ENCODE peak calls at places on chromosomes 16 and 17, in ten cellular contexts. One of them, this sample, is unnamed.

GRCh38 chr17:73066148-73066884 is 26.2 kb downstream of the SLC39A11 start:
- DNase-seq in sigmoid colon: no peak
- DNase-seq in neural progenitor cell: no peak
- DNase-seq in lower lobe of right lung: no peak
- DNase-seq in adrenal gland: no peak
- DNase-seq in heart right ventricle: no peak
- DNase-seq in mammary epithelial cell: no peak
- DNase-seq in upper lobe of right lung: no peak
- DNase-seq in PC-9: no peak
- DNase-seq in H1: no peak
- DNase-seq in this sample: peak; percentile 26

GRCh38 chr17:67433248-67433924 is 56.3 kb downstream of the PITPNC1 start:
- DNase-seq in sigmoid colon: no peak
- DNase-seq in neural progenitor cell: no peak
- DNase-seq in lower lobe of right lung: no peak
- DNase-seq in adrenal gland: no peak
- DNase-seq in heart right ventricle: no peak
- DNase-seq in mammary epithelial cell: no peak
- DNase-seq in upper lobe of right lung: no peak
- DNase-seq in PC-9: no peak
- DNase-seq in H1: no peak
- DNase-seq in this sample: no peak

GRCh38 chr17:19703776-19704371 is 12.5 kb downstream of the SLC47A2 start:
- DNase-seq in sigmoid colon: no peak
- DNase-seq in neural progenitor cell: peak; percentile 45
- DNase-seq in lower lobe of right lung: no peak
- DNase-seq in adrenal gland: peak; percentile 80
- DNase-seq in heart right ventricle: peak; percentile 33
- DNase-seq in mammary epithelial cell: no peak
- DNase-seq in upper lobe of right lung: no peak
- DNase-seq in PC-9: no peak
- DNase-seq in H1: no peak
- DNase-seq in this sample: no peak

GRCh38 chr17:7886227-7887037 is 2.2 kb upstream of the CHD3 start:
- DNase-seq in sigmoid colon: peak; percentile 78
- DNase-seq in neural progenitor cell: peak; percentile 59
- DNase-seq in lower lobe of right lung: no peak
- DNase-seq in adrenal gland: peak; percentile 47
- DNase-seq in heart right ventricle: peak; percentile 26
- DNase-seq in mammary epithelial cell: peak; percentile 25
- DNase-seq in upper lobe of right lung: no peak
- DNase-seq in PC-9: no peak
- DNase-seq in H1: peak; percentile 59
- DNase-seq in this sample: peak; percentile 79

GRCh38 chr17:5700791-5701190 is 116.5 kb upstream of the NLRP1 start:
- DNase-seq in sigmoid colon: no peak
- DNase-seq in neural progenitor cell: peak; percentile 49
- DNase-seq in lower lobe of right lung: no peak
- DNase-seq in adrenal gland: no peak
- DNase-seq in heart right ventricle: no peak
- DNase-seq in mammary epithelial cell: no peak
- DNase-seq in upper lobe of right lung: no peak
- DNase-seq in PC-9: no peak
- DNase-seq in H1: no peak
- DNase-seq in this sample: no peak

GRCh38 chr17:57662644-57663308 is 82.3 kb downstream of the CCDC182 start:
- DNase-seq in sigmoid colon: peak; percentile 97
- DNase-seq in neural progenitor cell: peak; percentile 97
- DNase-seq in lower lobe of right lung: peak; percentile 93
- DNase-seq in adrenal gland: peak; percentile 99
- DNase-seq in heart right ventricle: peak; percentile 98
- DNase-seq in mammary epithelial cell: peak; percentile 99
- DNase-seq in upper lobe of right lung: peak; percentile 95
- DNase-seq in PC-9: peak; percentile 95
- DNase-seq in H1: peak; percentile 97
- DNase-seq in this sample: peak; percentile 98

GRCh38 chr17:50909765-50910661 is 43.9 kb upstream of the TOB1 start:
- DNase-seq in sigmoid colon: no peak
- DNase-seq in neural progenitor cell: no peak
- DNase-seq in lower lobe of right lung: no peak
- DNase-seq in adrenal gland: no peak
- DNase-seq in heart right ventricle: no peak
- DNase-seq in mammary epithelial cell: no peak
- DNase-seq in upper lobe of right lung: no peak
- DNase-seq in PC-9: no peak
- DNase-seq in H1: no peak
- DNase-seq in this sample: no peak

GRCh38 chr17:40325156-40326013 is 16.4 kb downstream of the RARA start:
- DNase-seq in sigmoid colon: no peak
- DNase-seq in neural progenitor cell: no peak
- DNase-seq in lower lobe of right lung: peak; percentile 44
- DNase-seq in adrenal gland: no peak
- DNase-seq in heart right ventricle: no peak
- DNase-seq in mammary epithelial cell: no peak
- DNase-seq in upper lobe of right lung: no peak
- DNase-seq in PC-9: no peak
- DNase-seq in H1: no peak
- DNase-seq in this sample: no peak

GRCh38 chr17:8187517-8188407 is 2.2 kb downstream of the BORCS6 start:
- DNase-seq in sigmoid colon: peak; percentile 97
- DNase-seq in neural progenitor cell: peak; percentile 96
- DNase-seq in lower lobe of right lung: peak; percentile 87
- DNase-seq in adrenal gland: peak; percentile 90
- DNase-seq in heart right ventricle: peak; percentile 96
- DNase-seq in mammary epithelial cell: peak; percentile 99
- DNase-seq in upper lobe of right lung: peak; percentile 90
- DNase-seq in PC-9: peak; percentile 95
- DNase-seq in H1: peak; percentile 96
- DNase-seq in this sample: peak; percentile 95

GRCh38 chr16:19785512-19786130 is 67.5 kb downstream of the IQCK start:
- DNase-seq in sigmoid colon: no peak
- DNase-seq in neural progenitor cell: no peak
- DNase-seq in lower lobe of right lung: no peak
- DNase-seq in adrenal gland: no peak
- DNase-seq in heart right ventricle: no peak
- DNase-seq in mammary epithelial cell: no peak
- DNase-seq in upper lobe of right lung: no peak
- DNase-seq in PC-9: no peak
- DNase-seq in H1: no peak
- DNase-seq in this sample: no peak

GRCh38 chr17:15091825-15092224 is 173.3 kb downstream of the PMP22 start:
- DNase-seq in sigmoid colon: no peak
- DNase-seq in neural progenitor cell: peak; percentile 37
- DNase-seq in lower lobe of right lung: no peak
- DNase-seq in adrenal gland: no peak
- DNase-seq in heart right ventricle: no peak
- DNase-seq in mammary epithelial cell: peak; percentile 14
- DNase-seq in upper lobe of right lung: no peak
- DNase-seq in PC-9: no peak
- DNase-seq in H1: no peak
- DNase-seq in this sample: no peak
- TF ChIP-seq CTCF in sigmoid colon: no peak
- TF ChIP-seq CTCF in neural progenitor cell: peak; percentile 58
- TF ChIP-seq CTCF in lower lobe of right lung: no peak
- TF ChIP-seq CTCF in adrenal gland: no peak
- TF ChIP-seq CTCF in heart right ventricle: no peak
- TF ChIP-seq CTCF in mammary epithelial cell: peak; percentile 2
- TF ChIP-seq CTCF in upper lobe of right lung: peak; percentile 21
- TF ChIP-seq CTCF in PC-9: no peak
- TF ChIP-seq CTCF in H1: peak; percentile 50
- TF ChIP-seq CTCF in this sample: no peak

GRCh38 chr17:81056352-81056751 is 21.4 kb downstream of the BAIAP2 start:
- DNase-seq in sigmoid colon: no peak
- DNase-seq in neural progenitor cell: no peak
- DNase-seq in lower lobe of right lung: no peak
- DNase-seq in adrenal gland: no peak
- DNase-seq in heart right ventricle: no peak
- DNase-seq in mammary epithelial cell: no peak
- DNase-seq in upper lobe of right lung: no peak
- DNase-seq in PC-9: no peak
- DNase-seq in H1: no peak
- DNase-seq in this sample: no peak
- H3K27ac ChIP-seq in sigmoid colon: peak overlapping the region; percentile 87
- H3K27ac ChIP-seq in neural progenitor cell: no peak overlapping the region
- H3K27ac ChIP-seq in lower lobe of right lung: peak overlapping the region; percentile 80
- H3K27ac ChIP-seq in adrenal gland: no peak overlapping the region
- H3K27ac ChIP-seq in heart right ventricle: no peak overlapping the region
- H3K27ac ChIP-seq in mammary epithelial cell: peak overlapping the region; percentile 81
- H3K27ac ChIP-seq in upper lobe of right lung: no peak overlapping the region
- H3K27ac ChIP-seq in PC-9: no peak overlapping the region
- H3K27ac ChIP-seq in H1: no peak overlapping the region
- H3K27ac ChIP-seq in this sample: no peak overlapping the region

GRCh38 chr16:85363427-85363826 is 249.7 kb upstream of the GSE1 start:
- DNase-seq in sigmoid colon: no peak
- DNase-seq in neural progenitor cell: no peak
- DNase-seq in lower lobe of right lung: no peak
- DNase-seq in adrenal gland: no peak
- DNase-seq in heart right ventricle: no peak
- DNase-seq in mammary epithelial cell: no peak
- DNase-seq in upper lobe of right lung: peak; percentile 56
- DNase-seq in PC-9: no peak
- DNase-seq in H1: no peak
- DNase-seq in this sample: no peak
- TF ChIP-seq CTCF in sigmoid colon: no peak
- TF ChIP-seq CTCF in neural progenitor cell: no peak
- TF ChIP-seq CTCF in lower lobe of right lung: no peak
- TF ChIP-seq CTCF in adrenal gland: no peak
- TF ChIP-seq CTCF in heart right ventricle: no peak
- TF ChIP-seq CTCF in mammary epithelial cell: no peak
- TF ChIP-seq CTCF in upper lobe of right lung: no peak
- TF ChIP-seq CTCF in PC-9: no peak
- TF ChIP-seq CTCF in H1: no peak
- TF ChIP-seq CTCF in this sample: no peak

DNA sequence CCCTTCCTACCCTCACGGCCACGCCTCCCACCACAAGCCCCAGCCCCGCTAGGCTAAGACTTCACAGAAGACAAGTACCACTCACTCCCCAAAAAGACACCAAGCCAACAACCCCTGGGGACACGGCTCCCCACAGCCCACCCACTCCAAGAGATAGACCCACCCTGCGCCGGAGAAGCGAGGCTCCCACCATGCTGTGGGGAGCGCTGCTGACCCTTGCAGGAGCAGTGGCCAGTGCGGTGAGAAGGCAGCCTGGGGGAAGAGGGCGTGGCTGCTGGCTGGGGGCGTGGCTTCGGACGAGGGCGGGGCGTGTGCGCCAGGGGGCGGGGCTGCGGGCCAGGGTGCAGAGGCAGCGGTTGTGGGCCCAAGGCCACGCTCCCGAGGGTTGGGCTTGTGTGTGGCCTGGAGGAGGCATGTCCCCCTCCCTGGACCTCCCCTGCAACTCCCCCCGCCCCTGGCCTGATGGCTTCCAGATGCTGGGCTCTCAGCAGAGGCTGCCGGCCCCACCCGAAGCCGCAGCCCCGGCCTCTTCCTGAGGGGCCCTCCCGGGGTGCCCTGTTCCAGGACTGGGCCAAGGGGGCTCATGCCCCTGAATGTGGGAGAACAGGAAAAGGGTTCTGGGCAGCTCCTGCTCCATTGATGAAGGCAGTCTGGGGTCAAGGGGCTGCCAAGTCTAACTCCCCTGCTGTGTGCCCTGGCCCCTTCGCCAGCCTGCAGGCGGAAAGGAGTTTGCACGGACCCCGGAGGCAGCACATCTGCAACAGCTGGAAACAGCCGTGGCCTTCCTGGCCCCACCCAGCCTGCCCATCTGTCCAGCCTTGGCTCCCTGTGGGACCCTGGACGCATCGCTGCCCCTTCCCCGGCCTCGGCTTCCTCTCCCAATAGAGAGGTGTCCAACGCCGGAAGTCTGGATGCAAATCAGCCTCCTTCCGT is 9.1 kb downstream of the TFAP4 start:
- DNase-seq in sigmoid colon: peak; percentile 96
- DNase-seq in neural progenitor cell: peak; percentile 73
- DNase-seq in lower lobe of right lung: peak; percentile 65
- DNase-seq in adrenal gland: peak; percentile 78
- DNase-seq in heart right ventricle: peak; percentile 81
- DNase-seq in mammary epithelial cell: no peak
- DNase-seq in upper lobe of right lung: peak; percentile 73
- DNase-seq in PC-9: no peak
- DNase-seq in H1: peak; percentile 96
- DNase-seq in this sample: no peak
- H3K27ac ChIP-seq in sigmoid colon: peak overlapping the region; percentile 64
- H3K27ac ChIP-seq in neural progenitor cell: no peak overlapping the region
- H3K27ac ChIP-seq in lower lobe of right lung: peak overlapping the region; percentile 28
- H3K27ac ChIP-seq in adrenal gland: no peak overlapping the region
- H3K27ac ChIP-seq in heart right ventricle: peak overlapping the region; percentile 42
- H3K27ac ChIP-seq in mammary epithelial cell: no peak overlapping the region
- H3K27ac ChIP-seq in upper lobe of right lung: peak overlapping the region; percentile 36
- H3K27ac ChIP-seq in PC-9: no peak overlapping the region
- H3K27ac ChIP-seq in H1: no peak overlapping the region
- H3K27ac ChIP-seq in this sample: peak overlapping the region; percentile 48

GRCh38 chr16:2204727-2205103 is 539 bp upstream of the MLST8 start:
- DNase-seq in sigmoid colon: no peak
- DNase-seq in neural progenitor cell: no peak
- DNase-seq in lower lobe of right lung: peak; percentile 53
- DNase-seq in adrenal gland: no peak
- DNase-seq in heart right ventricle: no peak
- DNase-seq in mammary epithelial cell: no peak
- DNase-seq in upper lobe of right lung: no peak
- DNase-seq in PC-9: no peak
- DNase-seq in H1: no peak
- DNase-seq in this sample: no peak

GRCh38 chr16:2206780-2207433 is 1.7 kb downstream of the MLST8 start:
- DNase-seq in sigmoid colon: no peak
- DNase-seq in neural progenitor cell: no peak
- DNase-seq in lower lobe of right lung: peak; percentile 49
- DNase-seq in adrenal gland: no peak
- DNase-seq in heart right ventricle: no peak
- DNase-seq in mammary epithelial cell: no peak
- DNase-seq in upper lobe of right lung: no peak
- DNase-seq in PC-9: no peak
- DNase-seq in H1: no peak
- DNase-seq in this sample: no peak

GRCh38 chr16:2206420-2206779 is 1.1 kb downstream of the MLST8 start:
- DNase-seq in sigmoid colon: no peak
- DNase-seq in neural progenitor cell: no peak
- DNase-seq in lower lobe of right lung: peak; percentile 41
- DNase-seq in adrenal gland: no peak
- DNase-seq in heart right ventricle: no peak
- DNase-seq in mammary epithelial cell: no peak
- DNase-seq in upper lobe of right lung: no peak
- DNase-seq in PC-9: no peak
- DNase-seq in H1: no peak
- DNase-seq in this sample: no peak

GRCh38 chr16:2205967-2206313 is 686 bp downstream of the MLST8 start:
- DNase-seq in sigmoid colon: no peak
- DNase-seq in neural progenitor cell: peak; percentile 69
- DNase-seq in lower lobe of right lung: peak; percentile 59
- DNase-seq in adrenal gland: no peak
- DNase-seq in heart right ventricle: no peak
- DNase-seq in mammary epithelial cell: no peak
- DNase-seq in upper lobe of right lung: no peak
- DNase-seq in PC-9: no peak
- DNase-seq in H1: no peak
- DNase-seq in this sample: no peak

GRCh38 chr16:2205104-2205966 is at the start of gene MLST8:
- DNase-seq in sigmoid colon: peak; percentile 94
- DNase-seq in neural progenitor cell: peak; percentile 94
- DNase-seq in lower lobe of right lung: peak; percentile 91
- DNase-seq in adrenal gland: peak; percentile 88
- DNase-seq in heart right ventricle: peak; percentile 82
- DNase-seq in mammary epithelial cell: peak; percentile 80
- DNase-seq in upper lobe of right lung: peak; percentile 94
- DNase-seq in PC-9: peak; percentile 56
- DNase-seq in H1: peak; percentile 91
- DNase-seq in this sample: peak; percentile 89
- TF ChIP-seq CTCF in sigmoid colon: no peak
- TF ChIP-seq CTCF in neural progenitor cell: peak; percentile 34
- TF ChIP-seq CTCF in lower lobe of right lung: peak; percentile 38
- TF ChIP-seq CTCF in adrenal gland: no peak
- TF ChIP-seq CTCF in heart right ventricle: peak; percentile 18
- TF ChIP-seq CTCF in mammary epithelial cell: no peak
- TF ChIP-seq CTCF in upper lobe of right lung: peak; percentile 22
- TF ChIP-seq CTCF in PC-9: peak; percentile 18
- TF ChIP-seq CTCF in H1: no peak
- TF ChIP-seq CTCF in this sample: no peak

GRCh38 chr17:59714255-59714654 is 6.8 kb downstream of the VMP1 start:
- DNase-seq in sigmoid colon: no peak
- DNase-seq in neural progenitor cell: no peak
- DNase-seq in lower lobe of right lung: no peak
- DNase-seq in adrenal gland: no peak
- DNase-seq in heart right ventricle: no peak
- DNase-seq in mammary epithelial cell: no peak
- DNase-seq in upper lobe of right lung: no peak
- DNase-seq in PC-9: no peak
- DNase-seq in H1: no peak
- DNase-seq in this sample: no peak
- H3K27ac ChIP-seq in sigmoid colon: no peak overlapping the region
- H3K27ac ChIP-seq in neural progenitor cell: no peak overlapping the region
- H3K27ac ChIP-seq in lower lobe of right lung: no peak overlapping the region
- H3K27ac ChIP-seq in adrenal gland: peak overlapping the region; percentile 35
- H3K27ac ChIP-seq in heart right ventricle: no peak overlapping the region
- H3K27ac ChIP-seq in mammary epithelial cell: no peak overlapping the region
- H3K27ac ChIP-seq in upper lobe of right lung: no peak overlapping the region
- H3K27ac ChIP-seq in PC-9: no peak overlapping the region
- H3K27ac ChIP-seq in H1: no peak overlapping the region
- H3K27ac ChIP-seq in this sample: no peak overlapping the region

This sample was measured in coronary artery.